ENCODE peak calls at places on chromosomes 1 and 21, in five cellular contexts. I, V, W, T and Q are unnamed samples.

GRCh38 chr1:234969630-234970370 is 158.8 kb downstream of the TOMM20 start:
- DNase-seq in I (peak; percentile 76), V (peak; percentile 82), W (no peak), T (no peak), Q (no peak)

GRCh38 chr1:38030596-38031512 is 15.7 kb downstream of the POU3F1 start:
- DNase-seq in I (no peak), V (no peak), W (no peak), T (no peak), Q (no peak)

GRCh38 chr1:170935231-170935630 is at the start of gene MROH9:
- DNase-seq in I (no peak), V (no peak), W (no peak), T (no peak), Q (no peak)

GRCh38 chr21:38951095-38951745 is 145.5 kb downstream of the ETS2 start:
- DNase-seq in I (no peak), V (no peak), W (no peak), T (no peak), Q (no peak)

GRCh38 chr1:27760411-27760810 is 12.6 kb upstream of the STX12 start:
- DNase-seq in I (no peak), V (no peak), W (no peak), T (no peak), Q (no peak)

GRCh38 chr1:29145739-29146437 is 22.2 kb upstream of the TMEM200B start:
- DNase-seq in I (no peak), V (no peak), W (peak; percentile 92), T (no peak), Q (no peak)

GRCh38 chr1:15733726-15734226 is 2.3 kb upstream of the SLC25A34 start:
- DNase-seq in I (no peak), V (no peak), W (no peak), T (no peak), Q (no peak)

GRCh38 chr1:17649371-17650106 is 105.6 kb upstream of the ACTL8 start:
- DNase-seq in I (no peak), V (no peak), W (no peak), T (no peak), Q (no peak)

GRCh38 chr1:225812488-225813249 is 2.7 kb downstream of the EPHX1 start:
- DNase-seq in I (no peak), V (no peak), W (no peak), T (no peak), Q (no peak)

GRCh38 chr1:156284762-156285161 is 637 bp downstream of the TMEM79 start:
- DNase-seq in I (no peak), V (no peak), W (no peak), T (no peak), Q (no peak)

GRCh38 chr21:42747746-42748351 is 94.4 kb downstream of the PDE9A start:
- DNase-seq in I (no peak), V (no peak), W (no peak), T (no peak), Q (no peak)

GRCh38 chr1:35406103-35406502 is 137.6 kb downstream of the ZMYM4 start:
- DNase-seq in I (no peak), V (no peak), W (no peak), T (no peak), Q (no peak)

GRCh38 chr1:34851431-34852105 is 8.0 kb downstream of the SMIM12 start:
- DNase-seq in I (no peak), V (no peak), W (no peak), T (no peak), Q (no peak)

GRCh38 chr1:200332716-200333115 is 77.1 kb downstream of the ZNF281 start:
- DNase-seq in I (no peak), V (no peak), W (no peak), T (no peak), Q (no peak)

GRCh38 chr1:35345439-35345981 is 77.0 kb downstream of the ZMYM4 start:
- DNase-seq in I (peak; percentile 37), V (no peak), W (peak; percentile 75), T (no peak), Q (no peak)

GRCh38 chr1:224929335-224930237 is at the start of gene DNAH14:
- DNase-seq in I (peak; percentile 81), V (peak; percentile 92), W (peak; percentile 71), T (peak; percentile 91), Q (no peak)

GRCh38 chr21:44375281-44375651 is 21.8 kb downstream of the TRPM2 start:
- DNase-seq in I (no peak), V (no peak), W (no peak), T (no peak), Q (no peak)

GRCh38 chr1:7954683-7955082 is 6.8 kb upstream of the PARK7 start:
- DNase-seq in I (no peak), V (no peak), W (no peak), T (no peak), Q (no peak)

GRCh38 chr1:31795801-31796621 is 19.8 kb downstream of the SPOCD1 start:
- DNase-seq in I (no peak), V (no peak), W (no peak), T (peak; percentile 49), Q (no peak)

GRCh38 chr1:150751443-150751842 is 14.1 kb downstream of the CTSS start:
- DNase-seq in I (no peak), V (no peak), W (no peak), T (no peak), Q (no peak)

GRCh38 chr1:236158719-236159118 is 16.4 kb downstream of the GPR137B start:
- DNase-seq in I (no peak), V (no peak), W (no peak), T (no peak), Q (no peak)

GRCh38 chr1:228366062-228366850 is 40.4 kb downstream of the TRIM11 start:
- DNase-seq in I (peak; percentile 8), V (no peak), W (no peak), T (no peak), Q (no peak)

GRCh38 chr1:26190373-26190987 is at the start of gene CATSPER4:
- DNase-seq in I (peak; percentile 79), V (peak; percentile 77), W (peak; percentile 54), T (peak; percentile 74), Q (no peak)

GRCh38 chr1:8871965-8872399 is 6.5 kb downstream of the ENO1 start:
- DNase-seq in I (no peak), V (no peak), W (no peak), T (no peak), Q (no peak)

GRCh38 chr21:46193829-46194373 is 9.6 kb upstream of the SPATC1L start:
- DNase-seq in I (no peak), V (peak; percentile 13), W (no peak), T (no peak), Q (no peak)

GRCh38 chr21:15204887-15205286 is 140.1 kb upstream of the NRIP1 start:
- DNase-seq in I (no peak), V (no peak), W (no peak), T (no peak), Q (no peak)

GRCh38 chr1:17437260-17438175 is 2.0 kb downstream of the RCC2 start:
- DNase-seq in I (peak; percentile 45), V (peak; percentile 70), W (no peak), T (peak; percentile 94), Q (no peak)

GRCh38 chr1:246959944-246960693 is 28.4 kb upstream of the AHCTF1 start:
- DNase-seq in I (no peak), V (no peak), W (no peak), T (no peak), Q (peak; percentile 28)

GRCh38 chr1:100443739-100444571 is 91.6 kb downstream of the CDC14A start:
- DNase-seq in I (no peak), V (no peak), W (no peak), T (no peak), Q (peak; percentile 42)

GRCh38 chr1:25520446-25521061 is 22.9 kb upstream of the LDLRAP1 start:
- DNase-seq in I (peak; percentile 66), V (peak; percentile 77), W (peak; percentile 33), T (peak; percentile 67), Q (peak; percentile 17)

GRCh38 chr1:93774707-93775106 is 93.1 kb upstream of the BCAR3 start:
- DNase-seq in I (no peak), V (no peak), W (no peak), T (no peak), Q (no peak)

GRCh38 chr1:243508964-243509363 is 253.1 kb downstream of the SDCCAG8 start:
- DNase-seq in I (no peak), V (no peak), W (no peak), T (no peak), Q (no peak)
- TF ChIP-seq ATF2 in I (no peak), V (no peak), W (no peak), T (no peak), Q (no peak)

DNA sequence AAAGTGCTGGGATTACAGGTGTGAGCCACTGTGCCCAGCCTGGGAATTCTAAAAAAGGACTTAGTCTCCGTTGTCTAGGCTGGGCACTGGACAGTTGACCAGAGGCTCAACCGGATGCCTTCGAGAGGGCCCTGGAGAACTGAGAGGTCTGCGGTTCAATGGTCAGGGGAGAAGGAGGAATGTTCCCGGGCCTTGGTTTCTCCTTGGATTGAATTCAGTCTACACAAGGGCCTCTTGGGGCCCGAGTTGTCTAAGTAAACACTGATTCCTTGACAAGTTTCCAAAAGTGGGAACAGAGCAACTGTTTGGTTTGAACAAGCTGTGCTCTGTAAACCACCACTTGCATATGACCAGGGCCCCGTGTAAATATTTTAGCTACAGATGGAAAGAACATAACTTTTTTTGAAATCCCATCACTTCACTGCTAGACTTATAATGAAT is 29.1 kb upstream of the CAPZB start:
- DNase-seq in I (no peak), V (no peak), W (no peak), T (no peak), Q (no peak)
- TF ChIP-seq ATF2 in I (no peak), V (no peak), W (no peak), T (no peak), Q (no peak)

DNA sequence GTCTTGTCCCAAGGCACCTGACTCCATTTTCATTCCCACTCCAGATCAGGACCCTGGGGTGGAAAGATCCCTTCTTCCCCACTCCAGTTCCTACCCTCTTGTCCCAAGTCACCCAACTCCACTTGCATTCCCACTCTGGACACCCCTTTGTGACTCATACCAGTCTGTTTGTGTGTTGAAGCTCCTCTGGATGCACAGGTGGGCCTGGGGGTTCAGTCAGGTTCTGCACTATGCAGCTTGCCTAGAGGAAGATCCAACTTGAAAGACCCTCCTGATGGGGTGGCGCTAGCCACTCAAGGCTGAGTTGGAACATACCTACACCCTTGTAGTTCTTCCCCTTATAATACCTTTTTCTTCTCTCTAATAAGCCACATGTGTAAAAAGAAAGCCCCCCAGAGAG is 9.8 kb upstream of the ANKRD35 start:
- DNase-seq in I (no peak), V (no peak), W (no peak), T (no peak), Q (no peak)
- TF ChIP-seq ATF2 in I (no peak), V (no peak), W (no peak), T (no peak), Q (no peak)

DNA sequence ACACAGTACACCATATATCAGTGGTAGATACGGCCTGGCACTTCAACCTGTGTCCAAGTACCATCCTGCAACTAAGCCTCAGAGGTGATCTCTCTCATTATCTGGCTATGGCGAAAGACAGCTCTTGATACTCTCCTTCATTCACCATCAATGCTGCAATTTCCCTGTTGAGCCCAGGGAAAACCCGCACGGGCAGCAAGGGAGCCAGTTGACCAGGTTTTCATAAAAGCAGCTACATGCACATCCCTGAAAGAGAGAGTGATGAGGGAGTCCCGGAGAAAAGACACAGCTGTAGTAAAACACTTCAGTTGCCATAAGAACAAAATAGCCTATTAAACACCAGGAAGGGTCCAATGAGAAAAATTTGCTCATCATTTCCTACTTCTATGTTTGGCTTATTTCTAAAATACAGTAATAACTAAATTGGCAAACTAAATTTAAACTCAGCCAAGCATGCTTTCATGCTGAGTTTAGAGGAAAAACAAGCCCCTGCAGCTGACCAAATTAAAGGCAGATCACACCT is 68.4 kb downstream of the CAPZB start:
- DNase-seq in I (no peak), V (no peak), W (no peak), T (no peak), Q (no peak)
- TF ChIP-seq ATF2 in I (no peak), V (no peak), W (no peak), T (no peak), Q (no peak)